ENCODE peak calls at places on chromosome 4, in eight cellular contexts. D is fibroblast of lung; A is T follicular helper cell; S is T-helper 2 cell; J is stimulated activated CD8-positive, alpha-beta memory T cell treated with anti-CD3 and anti-CD28 coated beads, Interleukin-4, amount 100 ng/mL, for 1 hour; B is fibroblast of mammary gland; F is kidney epithelial cell; W is activated T-cell treated with anti-CD3 and anti-CD28 coated beads for 48 hours. T is an unnamed sample.

GRCh38 chr4:137949746-137950145 is 292.4 kb downstream of the SLC7A11 start:
- DNase-seq in D (peak), A (no peak), S (no peak), J (no peak), B (peak), F (no peak), W (no peak), T (no peak)

GRCh38 chr4:181569553-181569952 is 673.6 kb upstream of the TENM3 start:
- DNase-seq in D (peak), A (no peak), S (no peak), J (no peak), B (peak), F (no peak), W (no peak), T (peak)

GRCh38 chr4:180635276-180635675 is 1607.9 kb upstream of the TENM3 start:
- DNase-seq in D (peak), A (no peak), S (no peak), J (no peak), B (no peak), F (peak), W (no peak), T (no peak)

GRCh38 chr4:183431614-183432013 is 12.8 kb upstream of the CDKN2AIP start:
- DNase-seq in D (no peak), A (no peak), S (no peak), J (no peak), B (no peak), F (no peak), W (no peak), T (no peak)

GRCh38 chr4:70714061-70714468 is 7.7 kb upstream of the RUFY3 start:
- DNase-seq in D (no peak), A (no peak), S (no peak), J (no peak), B (no peak), F (no peak), W (no peak), T (no peak)

GRCh38 chr4:108611360-108611759 is 9.0 kb upstream of the RPL34 start:
- DNase-seq in D (no peak), A (no peak), S (no peak), J (no peak), B (peak), F (no peak), W (no peak), T (no peak)

GRCh38 chr4:15226203-15226602 is 201.6 kb upstream of the C1QTNF7 start:
- DNase-seq in D (no peak), A (no peak), S (no peak), J (no peak), B (no peak), F (no peak), W (no peak), T (no peak)

GRCh38 chr4:140281828-140282227 is 91.6 kb upstream of the SCOC start:
- DNase-seq in D (no peak), A (no peak), S (no peak), J (no peak), B (peak), F (no peak), W (no peak), T (no peak)

GRCh38 chr4:6539009-6539764 is 35.8 kb upstream of the MAN2B2 start:
- DNase-seq in D (no peak), A (no peak), S (no peak), J (no peak), B (no peak), F (no peak), W (no peak), T (no peak)

GRCh38 chr4:2489841-2490552 is 21.1 kb downstream of the RNF4 start:
- DNase-seq in D (no peak), A (no peak), S (no peak), J (no peak), B (peak), F (no peak), W (no peak), T (peak)

GRCh38 chr4:25919676-25920075 is 5.7 kb downstream of the SMIM20 start:
- DNase-seq in D (peak), A (no peak), S (no peak), J (no peak), B (no peak), F (no peak), W (no peak), T (peak)

GRCh38 chr4:126124817-126125216 is 810.1 kb downstream of the FAT4 start:
- DNase-seq in D (no peak), A (no peak), S (no peak), J (no peak), B (no peak), F (no peak), W (no peak), T (no peak)

GRCh38 chr4:128917781-128918180 is 108.3 kb downstream of the JADE1 start:
- DNase-seq in D (no peak), A (no peak), S (no peak), J (no peak), B (no peak), F (no peak), W (no peak), T (no peak)

GRCh38 chr4:123984881-123985280 is 588.3 kb downstream of the SPRY1 start:
- DNase-seq in D (no peak), A (no peak), S (no peak), J (no peak), B (no peak), F (no peak), W (no peak), T (no peak)

GRCh38 chr4:84814100-84814750 is 152.3 kb downstream of the WDFY3 start:
- DNase-seq in D (peak), A (no peak), S (no peak), J (no peak), B (peak), F (peak), W (no peak), T (peak)

GRCh38 chr4:112075129-112075753 is 70.0 kb upstream of the FAM241A start:
- DNase-seq in D (peak), A (no peak), S (no peak), J (no peak), B (peak), F (no peak), W (no peak), T (peak)

GRCh38 chr4:23882976-23883531 is 6.8 kb downstream of the PPARGC1A start:
- DNase-seq in D (peak), A (no peak), S (no peak), J (no peak), B (no peak), F (no peak), W (no peak), T (no peak)

GRCh38 chr4:26220704-26221103 is 100.1 kb upstream of the RBPJ start:
- DNase-seq in D (peak), A (no peak), S (no peak), J (no peak), B (peak), F (no peak), W (no peak), T (no peak)

GRCh38 chr4:156505341-156505955 is 466.2 kb downstream of the PDGFC start:
- DNase-seq in D (peak), A (no peak), S (no peak), J (no peak), B (no peak), F (no peak), W (no peak), T (no peak)

GRCh38 chr4:17336524-17336941 is 175.4 kb downstream of the QDPR start:
- DNase-seq in D (peak), A (peak), S (no peak), J (peak), B (no peak), F (peak), W (peak), T (no peak)

GRCh38 chr4:73257995-73258667 is 467 bp downstream of the ANKRD17 start:
- DNase-seq in D (peak), A (no peak), S (peak), J (peak), B (peak), F (no peak), W (no peak), T (no peak)

GRCh38 chr4:15457401-15458201 is 12.1 kb upstream of the CC2D2A start:
- DNase-seq in D (peak), A (no peak), S (no peak), J (no peak), B (peak), F (no peak), W (no peak), T (no peak)

GRCh38 chr4:165151734-165152133 is 39.1 kb upstream of the TMEM192 start:
- DNase-seq in D (peak), A (no peak), S (no peak), J (no peak), B (peak), F (no peak), W (no peak), T (no peak)

GRCh38 chr4:183241771-183242170 is 78.3 kb downstream of the CLDN22 start:
- DNase-seq in D (peak), A (no peak), S (no peak), J (no peak), B (no peak), F (no peak), W (no peak), T (no peak)

GRCh38 chr4:31160146-31160545 is 440.0 kb downstream of the PCDH7 start:
- DNase-seq in D (peak), A (no peak), S (no peak), J (no peak), B (no peak), F (no peak), W (no peak), T (no peak)

GRCh38 chr4:138062929-138063328 is 179.2 kb downstream of the SLC7A11 start:
- DNase-seq in D (peak), A (no peak), S (no peak), J (no peak), B (peak), F (peak), W (no peak), T (no peak)

GRCh38 chr4:654526-654845 is 19.6 kb downstream of the ATP5ME start:
- DNase-seq in D (no peak), A (no peak), S (no peak), J (no peak), B (no peak), F (no peak), W (no peak), T (no peak)

GRCh38 chr4:4856071-4857000 is 3.1 kb upstream of the MSX1 start:
- DNase-seq in D (no peak), A (no peak), S (no peak), J (no peak), B (no peak), F (no peak), W (no peak), T (no peak)

GRCh38 chr4:176432811-176433540 is 113.2 kb downstream of the SPCS3 start:
- DNase-seq in D (peak), A (no peak), S (no peak), J (no peak), B (no peak), F (no peak), W (no peak), T (no peak)

GRCh38 chr4:22692736-22693135 is at the start of gene GBA3:
- DNase-seq in D (no peak), A (no peak), S (no peak), J (no peak), B (no peak), F (no peak), W (no peak), T (no peak)